ENCODE peak calls at places on chromosomes 1 and 21, in eight cellular contexts. R is T-helper 9 cell; P is activated naive CD4-positive, alpha-beta T cell treated with anti-CD3 and anti-CD28 coated beads, Interleukin-2, amount 10 ng/mL, durations not matched to agents 7 days and 5 days; G is SK-N-SH; Z is Panc1; L is GM23338; F is A549; V is activated naive CD8-positive, alpha-beta T cell treated with anti-CD3 and anti-CD28 coated beads, Interleukin-2, amount 50 U/mL, for 24 hours. N is an unnamed sample.

GRCh38 chr1:89671775-89672488 is 39.0 kb downstream of the LRRC8C start:
- DNase-seq in R (no peak), P (no peak), G (no peak), Z (peak), L (no peak), F (peak), V (no peak), N (no peak)

GRCh38 chr1:156373546-156373945 is 4.5 kb downstream of the RHBG start:
- DNase-seq in R (no peak), P (no peak), G (no peak), Z (no peak), L (no peak), F (no peak), V (no peak), N (no peak)

GRCh38 chr1:186708578-186709203 is 28.5 kb upstream of the PTGS2 start:
- DNase-seq in R (no peak), P (no peak), G (no peak), Z (no peak), L (no peak), F (peak), V (no peak), N (no peak)

GRCh38 chr1:103948526-103948925 is 198.8 kb downstream of the AMY1C start:
- DNase-seq in R (no peak), P (no peak), G (no peak), Z (no peak), L (no peak), F (peak), V (no peak), N (no peak)

GRCh38 chr21:17250651-17251294 is 262.1 kb upstream of the CXADR start:
- DNase-seq in R (no peak), P (no peak), G (peak), Z (no peak), L (no peak), F (no peak), V (no peak), N (no peak)

GRCh38 chr1:21185221-21185731 is 8.6 kb upstream of the EIF4G3 start:
- DNase-seq in R (no peak), P (no peak), G (no peak), Z (no peak), L (no peak), F (no peak), V (no peak), N (no peak)

GRCh38 chr1:207069059-207069458 is 16.0 kb downstream of the PFKFB2 start:
- DNase-seq in R (no peak), P (no peak), G (no peak), Z (no peak), L (no peak), F (no peak), V (peak), N (peak)

GRCh38 chr1:229887043-229887822 is 179.8 kb upstream of the GALNT2 start:
- DNase-seq in R (no peak), P (no peak), G (no peak), Z (no peak), L (no peak), F (peak), V (no peak), N (peak)

GRCh38 chr1:17093822-17094393 is 25.3 kb downstream of the PADI2 start:
- DNase-seq in R (no peak), P (no peak), G (no peak), Z (no peak), L (no peak), F (no peak), V (no peak), N (no peak)

GRCh38 chr1:167121375-167122120 is 27.7 kb downstream of the STYXL2 start:
- DNase-seq in R (peak), P (peak), G (peak), Z (no peak), L (peak), F (peak), V (no peak), N (peak)

GRCh38 chr1:153789478-153790148 is 14.4 kb downstream of the SLC27A3 start:
- DNase-seq in R (no peak), P (peak), G (no peak), Z (no peak), L (peak), F (no peak), V (no peak), N (no peak)

GRCh38 chr1:95133687-95134086 is 16.5 kb downstream of the TLCD4 start:
- DNase-seq in R (no peak), P (no peak), G (no peak), Z (no peak), L (no peak), F (no peak), V (no peak), N (no peak)

GRCh38 chr1:19441048-19441447 is 44.3 kb downstream of the CAPZB start:
- DNase-seq in R (no peak), P (no peak), G (no peak), Z (no peak), L (no peak), F (no peak), V (no peak), N (no peak)

GRCh38 chr1:204073837-204074273 is 940 bp downstream of the SOX13 start:
- DNase-seq in R (no peak), P (no peak), G (no peak), Z (no peak), L (no peak), F (peak), V (no peak), N (no peak)

GRCh38 chr1:7470904-7471638 is 300.0 kb upstream of the VAMP3 start:
- DNase-seq in R (no peak), P (no peak), G (peak), Z (peak), L (no peak), F (peak), V (no peak), N (no peak)

GRCh38 chr1:167627865-167628641 is 2.0 kb upstream of the RCSD1 start:
- DNase-seq in R (peak), P (peak), G (no peak), Z (no peak), L (no peak), F (no peak), V (peak), N (peak)

GRCh38 chr1:229022595-229023350 is 248.1 kb upstream of the RAB4A start:
- DNase-seq in R (no peak), P (no peak), G (no peak), Z (no peak), L (no peak), F (no peak), V (no peak), N (no peak)

GRCh38 chr21:38383411-38384245 is 114.6 kb downstream of the ERG start:
- DNase-seq in R (no peak), P (no peak), G (no peak), Z (no peak), L (no peak), F (no peak), V (no peak), N (no peak)

GRCh38 chr21:39805983-39806382 is 61.0 kb downstream of the IGSF5 start:
- DNase-seq in R (no peak), P (no peak), G (no peak), Z (no peak), L (no peak), F (no peak), V (no peak), N (no peak)

GRCh38 chr1:20600156-20600555 is 11.3 kb downstream of the CDA start:
- DNase-seq in R (no peak), P (no peak), G (no peak), Z (no peak), L (no peak), F (no peak), V (no peak), N (no peak)

GRCh38 chr21:16305686-16306085 is 575.9 kb downstream of the USP25 start:
- DNase-seq in R (no peak), P (no peak), G (no peak), Z (no peak), L (no peak), F (no peak), V (no peak), N (no peak)

GRCh38 chr1:22806584-22806983 is 95.9 kb downstream of the EPHB2 start:
- DNase-seq in R (no peak), P (no peak), G (no peak), Z (no peak), L (no peak), F (no peak), V (no peak), N (no peak)

GRCh38 chr1:60281360-60281932 is 207.9 kb upstream of the C1orf87 start:
- DNase-seq in R (no peak), P (peak), G (peak), Z (peak), L (peak), F (peak), V (peak), N (peak)

GRCh38 chr1:60970081-60970509 is 112.3 kb upstream of the NFIA start:
- DNase-seq in R (no peak), P (no peak), G (peak), Z (peak), L (peak), F (peak), V (no peak), N (no peak)

GRCh38 chr1:16236091-16236494 is 890 bp downstream of the CPLANE2 start:
- DNase-seq in R (peak), P (peak), G (peak), Z (no peak), L (peak), F (peak), V (peak), N (peak)

GRCh38 chr1:238340989-238341388 is 450.3 kb upstream of the ZP4 start:
- DNase-seq in R (no peak), P (no peak), G (no peak), Z (no peak), L (no peak), F (no peak), V (no peak), N (no peak)

GRCh38 chr1:208252126-208252853 is 8.1 kb upstream of the PLXNA2 start:
- DNase-seq in R (no peak), P (no peak), G (peak), Z (no peak), L (peak), F (peak), V (no peak), N (no peak)

GRCh38 chr1:173002891-173003582 is 47.7 kb downstream of the TNFSF18 start:
- DNase-seq in R (no peak), P (no peak), G (no peak), Z (no peak), L (no peak), F (peak), V (no peak), N (no peak)

GRCh38 chr1:54814571-54814970 is 13.4 kb upstream of the TTC22 start:
- DNase-seq in R (no peak), P (no peak), G (no peak), Z (no peak), L (no peak), F (no peak), V (no peak), N (no peak)

GRCh38 chr1:164846731-164847691 is 288.0 kb downstream of the PBX1 start:
- DNase-seq in R (no peak), P (no peak), G (no peak), Z (no peak), L (no peak), F (no peak), V (no peak), N (no peak)

GRCh38 chr21:25670726-25671125 is 31.7 kb downstream of the JAM2 start:
- DNase-seq in R (no peak), P (no peak), G (no peak), Z (no peak), L (no peak), F (no peak), V (no peak), N (no peak)

GRCh38 chr21:41241341-41241740 is 73.4 kb downstream of the BACE2 start:
- DNase-seq in R (no peak), P (no peak), G (no peak), Z (no peak), L (no peak), F (no peak), V (no peak), N (no peak)